ENCODE peak calls at places on chromosomes 13 and 19, in five cellular contexts. I is left ventricle myocardium inferior, A is T1000, X is AG10803, O is T-helper 9 cell. T is an unnamed sample.

GRCh38 chr19:55426042-55426441 is 17.1 kb downstream of the SHISA7 start:
- DNase-seq in I (no peak), A (no peak), X (no peak), O (no peak), T (no peak)

GRCh38 chr19:35665157-35665556 is 1.2 kb upstream of the UPK1A start:
- DNase-seq in I (no peak), A (no peak), X (no peak), O (no peak), T (no peak)

GRCh38 chr19:19259741-19260140 is 13.4 kb downstream of the TM6SF2 start:
- DNase-seq in I (no peak), A (no peak), X (no peak), O (no peak), T (peak; percentile 48)

GRCh38 chr13:114128624-114129522 is 3.5 kb downstream of the RASA3 start:
- DNase-seq in I (peak; percentile 79), A (peak; percentile 87), X (peak; percentile 84), O (peak; percentile 75), T (no peak)

GRCh38 chr13:43316997-43317396 is 293.6 kb downstream of the DNAJC15 start:
- DNase-seq in I (no peak), A (no peak), X (peak; percentile 65), O (no peak), T (no peak)

GRCh38 chr19:1668339-1669123 is 16.1 kb upstream of the TCF3 start:
- DNase-seq in I (no peak), A (no peak), X (no peak), O (no peak), T (peak; percentile 77)

GRCh38 chr19:15498910-15499309 is 9.4 kb upstream of the CYP4F22 start:
- DNase-seq in I (no peak), A (no peak), X (no peak), O (no peak), T (no peak)

GRCh38 chr19:7894612-7895309 is 6.5 kb downstream of the LRRC8E start:
- DNase-seq in I (no peak), A (no peak), X (no peak), O (no peak), T (no peak)

GRCh38 chr13:42041017-42041683 is 7.3 kb upstream of the DGKH start:
- DNase-seq in I (peak; percentile 53), A (no peak), X (peak; percentile 45), O (peak; percentile 18), T (peak; percentile 32)

GRCh38 chr13:28819046-28819747 is 942 bp upstream of the MTUS2 start:
- DNase-seq in I (no peak), A (no peak), X (peak; percentile 24), O (no peak), T (peak; percentile 22)

GRCh38 chr13:99686157-99686572 is 184.9 kb downstream of the TM9SF2 start:
- DNase-seq in I (peak; percentile 53), A (no peak), X (peak; percentile 12), O (no peak), T (no peak)

GRCh38 chr19:13920940-13921744 is 15.1 kb downstream of the CC2D1A start:
- DNase-seq in I (no peak), A (no peak), X (peak; percentile 57), O (no peak), T (peak; percentile 40)